ENCODE peak calls at places on chromosomes 12 and 14, in four cellular contexts. J, W, E and B are unnamed samples.

GRCh38 chr12:70402597-70402996 is 36.5 kb downstream of the KCNMB4 start:
- DNase-seq in J (no peak), W (no peak), E (no peak), B (no peak)

GRCh38 chr14:64137657-64138290 is 156.4 kb downstream of the ESR2 start:
- DNase-seq in J (no peak), W (no peak), E (no peak), B (no peak)

GRCh38 chr12:24864796-24865125 is 84.1 kb downstream of the BCAT1 start:
- DNase-seq in J (no peak), W (no peak), E (no peak), B (no peak)

GRCh38 chr12:76548222-76548837 is 11.2 kb downstream of the OSBPL8 start:
- DNase-seq in J (no peak), W (no peak), E (no peak), B (no peak)

GRCh38 chr12:53626702-53627169 is 554 bp upstream of the ATF7 start:
- DNase-seq in J (no peak), W (no peak), E (no peak), B (no peak)

GRCh38 chr14:91227183-91227628 is 17.3 kb downstream of the GPR68 start:
- DNase-seq in J (no peak), W (no peak), E (no peak), B (no peak)

GRCh38 chr12:22039361-22039760 is 6.7 kb upstream of the CMAS start:
- DNase-seq in J (no peak), W (no peak), E (no peak), B (no peak)

GRCh38 chr12:3869860-3870259 is 3.3 kb downstream of the PARP11 start:
- DNase-seq in J (no peak), W (no peak), E (no peak), B (no peak)

DNA sequence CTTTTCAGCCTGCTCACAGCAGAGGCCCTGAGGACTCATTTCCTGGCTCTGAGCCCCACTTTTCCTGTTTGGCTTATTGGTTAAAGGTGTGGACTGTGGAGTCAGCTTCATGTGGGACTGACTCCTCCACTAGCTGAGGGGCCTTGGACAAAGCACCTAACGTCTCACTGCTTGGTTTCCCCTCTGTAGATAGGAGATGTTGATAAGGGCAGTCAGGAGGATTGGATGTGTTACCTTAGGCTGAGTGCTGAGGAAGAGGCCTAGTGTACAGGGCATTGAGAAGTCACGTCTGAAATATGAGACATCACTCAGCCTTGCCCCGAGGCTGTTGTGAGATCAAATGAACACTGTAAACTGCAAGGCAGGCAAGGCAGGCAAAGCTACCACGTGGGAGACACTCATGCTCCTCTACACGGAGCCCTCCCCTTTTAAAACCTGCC is 27.1 kb upstream of the TCL1A start:
- DNase-seq in J (no peak), W (no peak), E (no peak), B (no peak)
- TF ChIP-seq KDM1A in J (no peak), W (no peak), E (no peak), B (no peak)

GRCh38 chr12:63353559-63353958 is 202.6 kb upstream of the AVPR1A start:
- DNase-seq in J (no peak), W (no peak), E (no peak), B (no peak)
- TF ChIP-seq SIN3A in J (no peak), W (no peak), E (no peak), B (no peak)

GRCh38 chr14:40368314-40368713 is 936.1 kb upstream of the FBXO33 start:
- DNase-seq in J (no peak), W (no peak), E (no peak), B (no peak)
- TF ChIP-seq KDM1A in J (no peak), W (no peak), E (no peak), B (no peak)

GRCh38 chr12:93972411-93973208 is 175.8 kb upstream of the PLXNC1 start:
- DNase-seq in J (no peak), W (no peak), E (no peak), B (no peak)

GRCh38 chr12:93974252-93974651 is 174.1 kb upstream of the PLXNC1 start:
- DNase-seq in J (no peak), W (no peak), E (no peak), B (no peak)

GRCh38 chr12:93968518-93968917 is 179.9 kb upstream of the PLXNC1 start:
- DNase-seq in J (no peak), W (no peak), E (no peak), B (no peak)

GRCh38 chr12:93968928-93969327 is 179.4 kb upstream of the PLXNC1 start:
- DNase-seq in J (no peak), W (no peak), E (no peak), B (no peak)

DNA sequence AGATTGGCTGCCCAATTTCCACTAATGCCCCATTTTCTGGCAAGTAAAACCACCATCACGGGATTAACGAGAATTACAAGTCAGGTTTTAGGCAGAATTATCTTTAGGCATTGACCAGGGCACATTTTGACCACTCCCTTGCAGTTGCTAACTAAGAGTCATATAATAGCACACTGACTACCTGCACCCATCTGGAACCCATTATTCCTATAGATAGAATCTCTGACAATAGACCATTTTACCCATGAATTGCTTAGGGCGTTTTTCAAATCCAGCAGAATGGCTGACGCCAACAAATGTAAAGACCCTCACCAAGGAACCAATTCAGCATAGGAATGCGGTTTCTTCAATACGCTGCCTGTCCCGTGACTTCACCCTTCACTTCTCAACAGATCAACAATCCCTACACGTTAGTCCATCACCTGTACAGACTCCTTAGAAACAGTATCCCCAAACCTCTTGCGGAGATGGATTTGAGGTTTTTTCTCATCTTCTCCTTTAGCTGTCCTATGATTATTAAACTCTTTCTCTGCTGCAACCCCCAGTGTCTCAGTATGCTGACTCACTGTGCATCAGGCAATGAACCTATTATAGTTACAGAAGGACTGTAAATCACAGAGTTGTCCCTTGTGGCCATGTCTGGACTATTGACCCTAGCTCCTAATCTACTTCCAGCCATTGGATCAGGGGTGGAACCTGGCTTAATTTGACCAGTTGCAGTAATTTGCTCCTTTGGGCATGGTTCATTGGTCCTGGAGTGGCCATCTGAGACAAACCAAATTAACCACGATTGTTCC is 177.3 kb upstream of the PLXNC1 start:
- DNase-seq in J (no peak), W (no peak), E (peak), B (no peak)
- TF ChIP-seq SIN3A in J (no peak), W (no peak), E (no peak), B (no peak)

GRCh38 chr14:68622856-68623255 is 170.0 kb downstream of the ZFP36L1 start:
- DNase-seq in J (peak), W (no peak), E (no peak), B (no peak)
- TF ChIP-seq KDM1A in J (no peak), W (no peak), E (no peak), B (no peak)

GRCh38 chr12:34605510-34605887 is 583.2 kb downstream of the ALG10 start:
- DNase-seq in J (no peak), W (no peak), E (peak), B (no peak)

GRCh38 chr12:34606749-34607519 is 584.6 kb downstream of the ALG10 start:
- DNase-seq in J (no peak), W (no peak), E (no peak), B (no peak)

GRCh38 chr12:34605955-34606748 is 583.9 kb downstream of the ALG10 start:
- DNase-seq in J (no peak), W (no peak), E (peak), B (no peak)

GRCh38 chr12:34604631-34605509 is 582.6 kb downstream of the ALG10 start:
- DNase-seq in J (no peak), W (no peak), E (peak), B (no peak)

DNA sequence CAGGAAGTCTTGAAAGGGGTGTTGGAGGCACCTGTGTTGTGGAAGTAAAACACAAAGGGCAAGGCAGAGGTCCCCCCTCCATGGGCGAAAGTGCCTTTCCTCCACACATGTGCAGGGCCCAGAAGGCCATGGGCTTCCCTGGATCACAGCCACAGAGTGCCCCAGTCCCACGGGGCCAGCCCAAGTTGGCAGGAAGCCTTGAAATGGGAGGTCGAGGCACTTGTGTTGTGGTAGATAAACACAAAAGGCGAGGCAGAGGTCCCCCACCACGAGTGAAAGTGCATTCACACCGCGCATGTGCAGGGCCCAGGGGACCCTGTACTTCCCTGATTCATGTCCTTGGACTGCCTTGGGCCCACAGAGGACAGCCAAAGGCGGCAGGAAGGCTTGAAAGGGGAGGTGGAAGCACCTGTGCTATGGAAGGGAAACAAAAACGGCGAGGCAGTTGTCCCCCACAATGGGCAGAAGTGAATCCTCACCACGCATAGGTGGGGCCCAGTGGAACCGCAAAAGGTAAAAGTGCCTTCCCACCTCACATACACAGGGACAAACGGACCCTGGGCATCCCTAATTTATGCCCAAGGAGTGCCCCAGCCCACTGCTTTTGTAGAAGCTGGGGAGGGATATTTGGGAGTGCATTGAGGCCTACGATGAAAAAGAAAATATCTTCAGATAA is 585.4 kb downstream of the ALG10 start:
- DNase-seq in J (no peak), W (no peak), E (peak), B (no peak)
- TF ChIP-seq SIN3A in J (no peak), W (no peak), E (no peak), B (no peak)

DNA sequence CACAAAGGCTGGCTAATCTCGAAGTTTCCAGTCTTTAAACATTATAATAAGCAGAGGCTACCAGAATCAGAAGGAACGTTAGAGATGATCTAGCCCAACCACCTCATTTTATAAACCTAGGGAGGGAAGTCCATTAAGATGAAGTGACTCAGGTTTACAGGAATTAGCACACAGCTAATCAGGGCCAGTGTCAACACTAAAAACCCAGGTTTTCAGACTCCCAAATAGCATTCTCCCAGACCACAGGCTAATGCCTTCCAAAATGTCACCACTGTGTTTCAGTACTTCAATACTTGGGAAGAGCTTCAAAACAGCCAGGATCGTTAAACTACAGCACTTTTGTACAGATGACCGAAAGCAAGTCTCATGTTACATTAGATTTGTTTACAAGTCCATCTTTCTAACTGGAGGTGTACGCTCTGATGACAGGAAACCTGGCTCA is 89.2 kb downstream of the FOXN3 start:
- DNase-seq in J (no peak), W (no peak), E (no peak), B (no peak)
- TF ChIP-seq KDM1A in J (no peak), W (no peak), E (no peak), B (no peak)

GRCh38 chr12:92814584-92814983 is 111.8 kb downstream of the PLEKHG7 start:
- DNase-seq in J (no peak), W (no peak), E (no peak), B (no peak)

DNA sequence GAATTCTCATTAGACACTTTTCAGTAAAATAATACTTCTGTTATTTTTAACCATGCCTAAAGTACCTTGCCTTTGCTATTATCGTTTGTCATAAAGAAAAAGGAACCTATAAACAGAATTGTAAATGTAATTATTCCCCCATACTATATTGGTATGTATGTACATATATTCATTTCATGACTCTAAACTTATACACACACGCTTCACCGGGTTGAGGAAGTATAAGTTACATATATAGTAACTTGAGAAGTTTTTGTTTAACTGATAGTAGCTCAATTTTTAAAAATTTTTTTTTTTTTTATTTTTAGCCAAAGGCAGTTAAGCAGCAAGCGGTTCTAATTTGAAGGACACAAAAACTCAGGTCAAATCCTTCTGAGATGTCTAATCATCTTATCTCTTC is 107.6 kb downstream of the PLEKHG7 start:
- DNase-seq in J (peak), W (no peak), E (no peak), B (no peak)
- TF ChIP-seq SIN3A in J (no peak), W (no peak), E (no peak), B (no peak)

GRCh38 chr14:54138354-54139038 is 181.9 kb upstream of the BMP4 start:
- DNase-seq in J (no peak), W (no peak), E (no peak), B (peak)
- TF ChIP-seq KDM1A in J (no peak), W (no peak), E (no peak), B (peak)

GRCh38 chr14:105840266-105841021 is 314.1 kb downstream of the TMEM121 start:
- DNase-seq in J (no peak), W (no peak), E (no peak), B (no peak)
- TF ChIP-seq SIN3A in J (no peak), W (no peak), E (no peak), B (no peak)